ENCODE peak calls at places on chromosomes 12 and 14, in eight cellular contexts. U is heart right ventricle; O is MG63; B is NCI-H2107; A is stimulated activated CD4-positive, alpha-beta T cell treated with anti-CD3 and anti-CD28 coated beads, TNF-alpha, amount 100 ng/mL, for 48 hours; S is effector CD8-positive, alpha-beta T cell; N is effector memory CD8-positive, alpha-beta T cell; F is lower leg skin. P is an unnamed sample.

GRCh38 chr12:481422-481821 is 21.7 kb downstream of the B4GALNT3 start:
- DNase-seq in U (peak), N (no peak), S (no peak), A (no peak), F (no peak), O (peak), B (no peak), P (no peak)

GRCh38 chr12:13564266-13564810 is 367.8 kb downstream of the EMP1 start:
- DNase-seq in B (no peak), U (no peak), N (no peak), O (no peak), F (no peak), A (no peak), S (no peak), P (no peak)

GRCh38 chr14:23359722-23360447 is 5.1 kb downstream of the EFS start:
- DNase-seq in S (no peak), A (no peak), O (no peak), U (no peak), B (no peak), N (no peak), F (no peak), P (no peak)

GRCh38 chr14:64474041-64474440 is 8.7 kb downstream of the AKAP5 start:
- DNase-seq in O (no peak), B (peak), F (no peak), A (no peak), U (no peak), N (no peak), S (no peak), P (no peak)

GRCh38 chr14:61221906-61222305 is 59.2 kb downstream of the TMEM30B start:
- DNase-seq in N (no peak), A (no peak), F (no peak), U (no peak), O (no peak), S (no peak), B (no peak), P (no peak)

GRCh38 chr14:64792231-64792630 is 87.5 kb downstream of the SPTB start:
- DNase-seq in N (no peak), A (no peak), S (no peak), B (no peak), F (no peak), U (no peak), O (no peak), P (no peak)

GRCh38 chr14:95442633-95443021 is 73.8 kb downstream of the SYNE3 start:
- DNase-seq in O (peak), B (peak), N (peak), U (peak), S (peak), A (peak), F (peak), P (peak)

GRCh38 chr14:76776306-76777251 is 15.3 kb downstream of the VASH1 start:
- DNase-seq in U (no peak), F (no peak), N (no peak), O (peak), B (peak), S (no peak), A (no peak), P (no peak)

GRCh38 chr12:12774791-12775190 is 10.7 kb upstream of the APOLD1 start:
- DNase-seq in A (no peak), F (no peak), S (no peak), N (no peak), O (no peak), U (no peak), B (no peak), P (no peak)

GRCh38 chr12:91053951-91054715 is 3.7 kb downstream of the KERA start:
- DNase-seq in S (no peak), F (no peak), O (peak), U (no peak), A (no peak), N (no peak), B (no peak), P (peak)

GRCh38 chr12:119869720-119870119 is 7.4 kb downstream of the CIT start:
- DNase-seq in F (peak), U (no peak), S (no peak), N (no peak), B (no peak), O (peak), A (no peak), P (no peak)

GRCh38 chr14:55160989-55161388 is 30.4 kb downstream of the DLGAP5 start:
- DNase-seq in A (no peak), F (no peak), N (no peak), O (no peak), S (no peak), B (no peak), U (no peak), P (no peak)

GRCh38 chr12:107514887-107515445 is 170.6 kb upstream of the PWP1 start:
- DNase-seq in A (no peak), F (peak), N (no peak), B (no peak), U (no peak), S (no peak), O (peak), P (no peak)

GRCh38 chr12:31117203-31118011 is 43.7 kb downstream of the DDX11 start:
- DNase-seq in N (peak), A (peak), B (peak), F (no peak), O (peak), S (peak), U (no peak), P (peak)

GRCh38 chr14:94575730-94576585 is 5.3 kb upstream of the SERPINA5 start:
- DNase-seq in O (peak), S (no peak), A (no peak), N (no peak), F (no peak), U (no peak), B (no peak), P (no peak)

GRCh38 chr12:58596381-58596780 is 323.9 kb downstream of the LRIG3 start:
- DNase-seq in S (no peak), F (no peak), B (no peak), N (no peak), U (no peak), A (no peak), O (peak), P (no peak)

GRCh38 chr14:22653012-22653621 is 9.0 kb upstream of the OR6J1 start:
- DNase-seq in A (peak), F (peak), N (peak), S (peak), O (peak), B (peak), U (peak), P (peak)

GRCh38 chr12:101793401-101793800 is 37.4 kb downstream of the GNPTAB start:
- DNase-seq in S (no peak), B (no peak), O (no peak), U (no peak), N (no peak), A (no peak), F (no peak), P (no peak)

GRCh38 chr12:124508323-124509096 is 58.9 kb downstream of the NCOR2 start:
- DNase-seq in O (no peak), U (peak), S (no peak), F (no peak), A (no peak), B (no peak), N (no peak), P (no peak)

GRCh38 chr14:23403139-23403438 is 5.0 kb downstream of the MYH6 start:
- DNase-seq in O (no peak), S (no peak), N (no peak), B (no peak), F (no peak), A (no peak), U (no peak), P (no peak)

GRCh38 chr14:103109789-103110415 is 13.4 kb upstream of the TNFAIP2 start:
- DNase-seq in B (no peak), A (no peak), O (peak), S (no peak), U (peak), F (no peak), N (no peak), P (peak)

GRCh38 chr12:30730011-30730410 is 24.7 kb downstream of the CAPRIN2 start:
- DNase-seq in N (no peak), O (no peak), A (no peak), S (no peak), F (no peak), U (no peak), B (no peak), P (no peak)

GRCh38 chr12:93956551-93956950 is 191.8 kb upstream of the PLXNC1 start:
- DNase-seq in U (no peak), N (no peak), S (no peak), O (no peak), B (no peak), F (no peak), A (no peak), P (no peak)

GRCh38 chr12:48037267-48037915 is 33.1 kb upstream of the COL2A1 start:
- DNase-seq in O (no peak), U (no peak), A (no peak), N (no peak), S (no peak), B (no peak), F (no peak), P (no peak)

GRCh38 chr14:32230695-32231280 is 27.7 kb upstream of the RNU6-8 start:
- DNase-seq in F (no peak), B (no peak), O (peak), S (no peak), U (no peak), A (no peak), N (no peak), P (no peak)

GRCh38 chr12:26011099-26011498 is 52.6 kb downstream of the RASSF8 start:
- DNase-seq in U (no peak), N (no peak), O (peak), F (no peak), S (no peak), A (no peak), B (no peak), P (no peak)

GRCh38 chr12:121803861-121804416 is at the start of gene SETD1B:
- DNase-seq in S (peak), A (no peak), O (peak), N (no peak), U (peak), F (no peak), B (no peak), P (peak)

GRCh38 chr12:29962276-29963035 is 178.7 kb upstream of the TMTC1 start:
- DNase-seq in U (no peak), B (no peak), A (no peak), S (no peak), N (no peak), F (no peak), O (no peak), P (no peak)

GRCh38 chr14:52080817-52081755 is 12.2 kb upstream of the NID2 start:
- DNase-seq in O (peak), N (no peak), S (no peak), B (no peak), F (no peak), A (no peak), U (no peak), P (no peak)

GRCh38 chr12:18864900-18865561 is 127.1 kb downstream of the CAPZA3 start:
- DNase-seq in A (no peak), F (no peak), N (no peak), U (no peak), B (no peak), O (peak), S (no peak), P (no peak)

GRCh38 chr14:89366580-89367448 is 50.2 kb downstream of the FOXN3 start:
- DNase-seq in U (no peak), B (no peak), F (no peak), O (no peak), N (no peak), A (no peak), S (no peak), P (peak)

GRCh38 chr14:58656671-58657411 is 19.1 kb downstream of the DACT1 start:
- DNase-seq in N (no peak), A (no peak), U (no peak), S (no peak), F (no peak), B (no peak), O (no peak), P (no peak)

GRCh38 chr14:103056322-103057027 is 874 bp downstream of the CDC42BPB start:
- DNase-seq in U (peak), F (no peak), A (no peak), O (peak), N (no peak), S (no peak), B (peak), P (peak)

GRCh38 chr14:93741556-93742210 is 46.6 kb downstream of the PRIMA1 start:
- DNase-seq in S (no peak), A (no peak), N (no peak), U (no peak), B (no peak), O (no peak), F (no peak), P (no peak)

GRCh38 chr12:94172031-94172430 is 23.7 kb downstream of the PLXNC1 start:
- DNase-seq in N (no peak), U (no peak), F (no peak), S (no peak), A (peak), B (no peak), O (peak), P (peak)

P was measured in transverse colon.